ENCODE peak calls at places on chromosomes 12 and 14, in nine cellular contexts. One of them, this sample, is unnamed.

GRCh38 chr12:116615141-116615861 is 56.1 kb downstream of the MAP1LC3B2 start:
- DNase-seq in HepG2: no peak
- DNase-seq in body of pancreas: no peak
- DNase-seq in gastrocnemius medialis: no peak
- DNase-seq in lower leg skin: no peak
- DNase-seq in A549: no peak
- DNase-seq in IMR-90: no peak
- DNase-seq in ovary: no peak
- DNase-seq in GM12891: no peak
- DNase-seq in this sample: no peak

GRCh38 chr12:14854586-14855163 is 11.3 kb upstream of the ART4 start:
- DNase-seq in lower leg skin: no peak
- DNase-seq in gastrocnemius medialis: no peak
- DNase-seq in A549: no peak
- DNase-seq in body of pancreas: no peak
- DNase-seq in ovary: no peak
- DNase-seq in HepG2: no peak
- DNase-seq in IMR-90: peak
- DNase-seq in GM12891: no peak
- DNase-seq in this sample: no peak

GRCh38 chr14:22955702-22956575 is 951 bp downstream of the HAUS4 start:
- DNase-seq in ovary: no peak
- DNase-seq in lower leg skin: peak
- DNase-seq in gastrocnemius medialis: no peak
- DNase-seq in HepG2: peak
- DNase-seq in A549: no peak
- DNase-seq in IMR-90: no peak
- DNase-seq in body of pancreas: no peak
- DNase-seq in GM12891: no peak
- DNase-seq in this sample: peak

GRCh38 chr12:80720516-80720915 is 3.8 kb downstream of the MYF5 start:
- DNase-seq in body of pancreas: no peak
- DNase-seq in A549: no peak
- DNase-seq in GM12891: no peak
- DNase-seq in gastrocnemius medialis: no peak
- DNase-seq in IMR-90: no peak
- DNase-seq in lower leg skin: no peak
- DNase-seq in ovary: no peak
- DNase-seq in HepG2: no peak
- DNase-seq in this sample: no peak

GRCh38 chr14:22314183-22314820 is 274.7 kb downstream of the DAD1 start:
- DNase-seq in ovary: no peak
- DNase-seq in lower leg skin: no peak
- DNase-seq in A549: peak
- DNase-seq in GM12891: peak
- DNase-seq in body of pancreas: peak
- DNase-seq in gastrocnemius medialis: no peak
- DNase-seq in HepG2: peak
- DNase-seq in IMR-90: peak
- DNase-seq in this sample: peak

GRCh38 chr12:80837342-80837978 is 100.3 kb downstream of the LIN7A start:
- DNase-seq in GM12891: no peak
- DNase-seq in HepG2: peak
- DNase-seq in lower leg skin: no peak
- DNase-seq in IMR-90: peak
- DNase-seq in A549: peak
- DNase-seq in gastrocnemius medialis: no peak
- DNase-seq in ovary: no peak
- DNase-seq in body of pancreas: peak
- DNase-seq in this sample: no peak

GRCh38 chr14:47278233-47278842 is 397.1 kb downstream of the MDGA2 start:
- DNase-seq in body of pancreas: peak
- DNase-seq in IMR-90: no peak
- DNase-seq in HepG2: peak
- DNase-seq in gastrocnemius medialis: no peak
- DNase-seq in A549: peak
- DNase-seq in GM12891: peak
- DNase-seq in ovary: no peak
- DNase-seq in lower leg skin: no peak
- DNase-seq in this sample: peak

GRCh38 chr12:42172811-42173210 is 28.1 kb upstream of the GXYLT1 start:
- DNase-seq in gastrocnemius medialis: no peak
- DNase-seq in A549: no peak
- DNase-seq in IMR-90: no peak
- DNase-seq in lower leg skin: no peak
- DNase-seq in body of pancreas: no peak
- DNase-seq in ovary: no peak
- DNase-seq in HepG2: no peak
- DNase-seq in GM12891: no peak
- DNase-seq in this sample: no peak

GRCh38 chr12:130765186-130765659 is 49.1 kb upstream of the RIMBP2 start:
- DNase-seq in IMR-90: peak
- DNase-seq in GM12891: no peak
- DNase-seq in gastrocnemius medialis: no peak
- DNase-seq in body of pancreas: no peak
- DNase-seq in ovary: no peak
- DNase-seq in HepG2: no peak
- DNase-seq in A549: peak
- DNase-seq in lower leg skin: no peak
- DNase-seq in this sample: peak

GRCh38 chr14:105528197-105528858 is 1.9 kb downstream of the TMEM121 start:
- DNase-seq in GM12891: peak
- DNase-seq in gastrocnemius medialis: peak
- DNase-seq in ovary: peak
- DNase-seq in lower leg skin: peak
- DNase-seq in A549: peak
- DNase-seq in HepG2: peak
- DNase-seq in IMR-90: peak
- DNase-seq in body of pancreas: peak
- DNase-seq in this sample: peak

GRCh38 chr12:101485015-101485414 is 9.9 kb downstream of the SPIC start:
- DNase-seq in A549: no peak
- DNase-seq in lower leg skin: no peak
- DNase-seq in GM12891: no peak
- DNase-seq in IMR-90: no peak
- DNase-seq in HepG2: no peak
- DNase-seq in gastrocnemius medialis: no peak
- DNase-seq in ovary: no peak
- DNase-seq in body of pancreas: no peak
- DNase-seq in this sample: no peak

GRCh38 chr12:95205685-95206084 is 11.6 kb downstream of the FGD6 start:
- DNase-seq in HepG2: no peak
- DNase-seq in A549: peak
- DNase-seq in ovary: peak
- DNase-seq in IMR-90: peak
- DNase-seq in GM12891: no peak
- DNase-seq in lower leg skin: no peak
- DNase-seq in gastrocnemius medialis: no peak
- DNase-seq in body of pancreas: no peak
- DNase-seq in this sample: peak

GRCh38 chr14:70130498-70130897 is 58.3 kb downstream of the SLC8A3 start:
- DNase-seq in lower leg skin: no peak
- DNase-seq in ovary: no peak
- DNase-seq in IMR-90: no peak
- DNase-seq in body of pancreas: no peak
- DNase-seq in A549: no peak
- DNase-seq in gastrocnemius medialis: no peak
- DNase-seq in HepG2: no peak
- DNase-seq in GM12891: no peak
- DNase-seq in this sample: no peak

GRCh38 chr12:67352682-67353081 is 83.5 kb downstream of the CAND1 start:
- DNase-seq in IMR-90: peak
- DNase-seq in HepG2: no peak
- DNase-seq in lower leg skin: no peak
- DNase-seq in body of pancreas: no peak
- DNase-seq in ovary: no peak
- DNase-seq in A549: no peak
- DNase-seq in gastrocnemius medialis: no peak
- DNase-seq in GM12891: no peak
- DNase-seq in this sample: no peak

DNA sequence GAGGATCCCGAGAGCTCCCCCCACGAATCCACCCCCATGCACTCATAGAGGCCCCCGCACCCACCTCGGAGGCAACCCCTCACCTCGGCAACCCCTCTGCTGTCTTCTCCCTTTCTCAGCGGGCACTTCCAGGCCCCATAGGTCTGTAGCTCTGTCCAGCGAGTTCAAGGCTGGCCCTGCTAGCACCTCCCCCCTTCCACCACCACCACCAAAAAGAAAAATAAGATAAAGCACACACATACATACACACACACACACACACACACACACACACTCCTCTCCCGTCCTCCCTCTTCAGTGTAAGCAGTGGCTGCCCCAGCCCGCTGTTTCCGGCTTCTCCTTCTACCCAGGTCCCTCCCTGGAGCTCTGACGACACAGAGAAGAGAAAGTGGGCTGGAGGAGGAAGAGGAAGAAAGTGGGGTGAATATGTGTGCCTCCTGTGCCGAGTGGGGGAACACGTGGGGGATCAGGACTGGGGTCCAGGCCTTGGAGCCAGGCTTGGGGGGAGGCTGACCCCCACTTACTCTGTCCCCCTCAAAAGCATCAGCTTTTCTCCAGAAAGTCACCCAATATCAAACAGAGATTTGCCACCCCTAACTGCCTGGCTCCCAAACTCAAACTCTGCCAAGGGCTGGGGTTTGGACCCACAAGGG is at the start of gene STAT6:
- DNase-seq in ovary: peak
- DNase-seq in IMR-90: peak
- DNase-seq in A549: peak
- DNase-seq in HepG2: peak
- DNase-seq in gastrocnemius medialis: no peak
- DNase-seq in body of pancreas: peak
- DNase-seq in GM12891: no peak
- DNase-seq in lower leg skin: peak
- DNase-seq in this sample: peak
- TF ChIP-seq POLR2A in ovary: no peak
- TF ChIP-seq POLR2A in IMR-90: peak
- TF ChIP-seq POLR2A in A549: peak
- TF ChIP-seq POLR2A in HepG2: peak
- TF ChIP-seq POLR2A in gastrocnemius medialis: peak
- TF ChIP-seq POLR2A in body of pancreas: peak
- TF ChIP-seq POLR2A in GM12891: peak
- TF ChIP-seq POLR2A in lower leg skin: no peak
- TF ChIP-seq POLR2A in this sample: no peak

DNA sequence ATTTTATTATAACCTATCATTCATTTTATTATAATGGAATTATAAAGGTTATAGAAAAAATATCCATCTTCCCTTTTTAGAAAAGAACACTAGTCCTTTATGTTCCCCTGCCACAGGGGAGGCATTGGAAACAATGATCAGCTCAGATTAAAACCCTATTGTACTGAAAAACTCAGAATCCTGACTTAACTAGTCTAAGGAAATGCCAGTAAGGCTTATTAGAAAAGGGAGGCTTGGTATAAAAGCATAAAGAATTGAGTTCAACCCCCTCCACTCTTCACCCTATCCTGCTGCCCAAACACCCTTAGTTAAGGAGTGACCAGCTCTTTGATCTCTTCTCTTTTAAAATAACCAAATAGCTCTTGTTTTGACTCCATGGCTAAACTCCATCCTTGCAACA is 36.0 kb downstream of the PUS7L start:
- DNase-seq in IMR-90: no peak
- DNase-seq in lower leg skin: no peak
- DNase-seq in GM12891: no peak
- DNase-seq in ovary: no peak
- DNase-seq in HepG2: no peak
- DNase-seq in gastrocnemius medialis: no peak
- DNase-seq in body of pancreas: no peak
- DNase-seq in A549: no peak
- DNase-seq in this sample: no peak
- TF ChIP-seq POLR2A in IMR-90: no peak
- TF ChIP-seq POLR2A in lower leg skin: no peak
- TF ChIP-seq POLR2A in GM12891: no peak
- TF ChIP-seq POLR2A in ovary: no peak
- TF ChIP-seq POLR2A in HepG2: no peak
- TF ChIP-seq POLR2A in gastrocnemius medialis: no peak
- TF ChIP-seq POLR2A in body of pancreas: no peak
- TF ChIP-seq POLR2A in A549: no peak
- TF ChIP-seq POLR2A in this sample: no peak

GRCh38 chr14:75050852-75051555 is at the start of gene MLH3:
- DNase-seq in A549: peak
- DNase-seq in ovary: peak
- DNase-seq in gastrocnemius medialis: peak
- DNase-seq in IMR-90: peak
- DNase-seq in lower leg skin: peak
- DNase-seq in body of pancreas: peak
- DNase-seq in GM12891: peak
- DNase-seq in HepG2: peak
- DNase-seq in this sample: peak
- TF ChIP-seq POLR2A in A549: peak
- TF ChIP-seq POLR2A in ovary: peak
- TF ChIP-seq POLR2A in gastrocnemius medialis: peak
- TF ChIP-seq POLR2A in IMR-90: peak
- TF ChIP-seq POLR2A in lower leg skin: no peak
- TF ChIP-seq POLR2A in body of pancreas: peak
- TF ChIP-seq POLR2A in GM12891: peak
- TF ChIP-seq POLR2A in HepG2: peak
- TF ChIP-seq POLR2A in this sample: peak

DNA sequence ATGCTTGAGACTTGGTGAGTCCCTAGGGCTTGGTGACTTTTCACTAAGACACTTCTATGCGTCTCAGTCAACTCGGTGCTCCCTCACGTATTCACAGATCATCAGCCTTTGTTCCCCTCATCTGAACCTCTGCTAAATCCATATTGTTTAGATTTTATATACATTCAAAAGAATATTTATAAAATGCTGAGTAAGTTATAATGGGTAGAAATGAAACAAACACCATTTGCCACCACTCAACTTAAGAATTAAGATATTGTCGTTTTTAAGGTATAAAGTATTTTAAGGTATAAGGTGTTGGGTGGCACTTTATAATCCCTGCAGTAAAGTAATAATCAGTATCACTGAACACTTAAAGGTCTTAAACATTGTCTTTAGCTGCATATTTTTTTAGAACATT is 103.0 kb downstream of the TTLL5 start:
- DNase-seq in GM12891: no peak
- DNase-seq in lower leg skin: no peak
- DNase-seq in body of pancreas: no peak
- DNase-seq in HepG2: no peak
- DNase-seq in A549: no peak
- DNase-seq in ovary: no peak
- DNase-seq in gastrocnemius medialis: no peak
- DNase-seq in IMR-90: no peak
- DNase-seq in this sample: no peak
- TF ChIP-seq POLR2A in GM12891: no peak
- TF ChIP-seq POLR2A in lower leg skin: no peak
- TF ChIP-seq POLR2A in body of pancreas: no peak
- TF ChIP-seq POLR2A in HepG2: no peak
- TF ChIP-seq POLR2A in A549: no peak
- TF ChIP-seq POLR2A in ovary: no peak
- TF ChIP-seq POLR2A in gastrocnemius medialis: no peak
- TF ChIP-seq POLR2A in IMR-90: no peak
- TF ChIP-seq POLR2A in this sample: no peak

DNA sequence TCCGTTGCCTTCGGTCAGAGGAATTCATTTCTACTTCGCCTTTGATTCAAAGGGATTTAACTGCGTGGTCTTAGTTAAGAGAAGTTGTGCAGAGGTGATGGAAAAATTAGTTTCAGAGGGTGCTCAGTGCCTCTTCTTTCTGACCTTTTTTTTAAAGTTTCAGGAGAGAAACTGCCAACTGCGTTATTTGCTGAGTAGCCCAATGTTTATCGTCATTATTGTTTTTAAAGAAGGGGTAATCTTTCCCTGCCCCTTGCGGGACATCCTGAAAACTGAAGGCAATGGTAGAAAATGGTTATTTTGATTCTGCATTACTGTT is 11.0 kb downstream of the OTX2 start:
- DNase-seq in A549: no peak
- DNase-seq in GM12891: no peak
- DNase-seq in HepG2: no peak
- DNase-seq in gastrocnemius medialis: no peak
- DNase-seq in body of pancreas: no peak
- DNase-seq in IMR-90: no peak
- DNase-seq in ovary: no peak
- DNase-seq in lower leg skin: no peak
- DNase-seq in this sample: no peak
- TF ChIP-seq POLR2A in A549: no peak
- TF ChIP-seq POLR2A in GM12891: no peak
- TF ChIP-seq POLR2A in HepG2: no peak
- TF ChIP-seq POLR2A in gastrocnemius medialis: no peak
- TF ChIP-seq POLR2A in body of pancreas: no peak
- TF ChIP-seq POLR2A in IMR-90: no peak
- TF ChIP-seq POLR2A in ovary: no peak
- TF ChIP-seq POLR2A in lower leg skin: no peak
- TF ChIP-seq POLR2A in this sample: no peak

This sample was measured in erythroblast.